ENCODE peak calls at places on chromosomes 16 and 17, in seven cellular contexts. W, S, Q, D, X, O and F are unnamed samples.

GRCh38 chr16:22191966-22192260 is 14.2 kb upstream of the EEF2K start:
- DNase-seq in W (no peak), O (no peak), X (no peak), D (peak), S (no peak), Q (no peak), F (no peak)

GRCh38 chr16:13289515-13289914 is 388.1 kb downstream of the SHISA9 start:
- DNase-seq in X (peak), D (no peak), O (no peak), S (no peak), Q (no peak), W (peak), F (peak)

GRCh38 chr16:22789281-22789945 is 24.5 kb upstream of the HS3ST2 start:
- DNase-seq in O (no peak), S (no peak), D (no peak), X (no peak), W (no peak), Q (no peak), F (no peak)

GRCh38 chr16:78563905-78564304 is 464.5 kb downstream of the WWOX start:
- DNase-seq in W (no peak), X (no peak), D (no peak), O (no peak), Q (no peak), S (no peak), F (no peak)

GRCh38 chr16:48076455-48077012 is 79.3 kb downstream of the ABCC12 start:
- DNase-seq in S (peak), Q (no peak), D (no peak), X (no peak), W (no peak), O (no peak), F (no peak)

GRCh38 chr16:22353188-22353919 is 21.1 kb downstream of the CDR2 start:
- DNase-seq in D (peak), X (peak), Q (peak), O (no peak), S (peak), W (peak), F (no peak)

GRCh38 chr16:89176717-89177116 is 5.2 kb downstream of the CDH15 start:
- DNase-seq in S (no peak), Q (no peak), X (no peak), O (no peak), W (no peak), D (no peak), F (no peak)

GRCh38 chr17:57662021-57662420 is 83.1 kb downstream of the CCDC182 start:
- DNase-seq in D (no peak), Q (no peak), X (no peak), O (no peak), W (no peak), S (no peak), F (no peak)

GRCh38 chr17:36979585-36979941 is 30.8 kb downstream of the AATF start:
- DNase-seq in X (no peak), D (no peak), Q (no peak), W (no peak), O (no peak), S (no peak), F (no peak)

GRCh38 chr17:3845754-3846738 is at the start of gene NCBP3:
- DNase-seq in S (peak), W (peak), X (peak), O (peak), D (peak), Q (peak), F (peak)

GRCh38 chr16:2008009-2008526 is 1.6 kb downstream of the ZNF598 start:
- DNase-seq in Q (no peak), S (no peak), D (no peak), W (no peak), O (no peak), X (no peak), F (no peak)

GRCh38 chr16:51523400-51523799 is 372.3 kb upstream of the SALL1 start:
- DNase-seq in O (no peak), D (no peak), W (no peak), X (no peak), S (peak), Q (no peak), F (no peak)

GRCh38 chr16:73206306-73206705 is 158.4 kb upstream of the ZFHX3 start:
- DNase-seq in W (no peak), S (no peak), D (no peak), X (no peak), Q (no peak), O (no peak), F (no peak)

GRCh38 chr16:65015577-65015976 is 106.3 kb downstream of the CDH11 start:
- DNase-seq in X (no peak), D (no peak), S (no peak), Q (no peak), O (no peak), W (no peak), F (no peak)

GRCh38 chr16:80720759-80721470 is 83.5 kb downstream of the CDYL2 start:
- DNase-seq in O (no peak), X (no peak), D (no peak), S (no peak), Q (no peak), W (peak), F (peak)

GRCh38 chr17:5585814-5586558 is 1.7 kb upstream of the NLRP1 start:
- DNase-seq in S (no peak), D (no peak), X (no peak), W (no peak), Q (no peak), O (no peak), F (no peak)

GRCh38 chr17:8125196-8125946 is 1.5 kb upstream of the HES7 start:
- DNase-seq in W (peak), Q (no peak), X (peak), O (peak), D (peak), S (peak), F (peak)

GRCh38 chr16:89598199-89598598 is 15.2 kb upstream of the DPEP1 start:
- DNase-seq in S (peak), X (no peak), O (no peak), D (peak), W (no peak), Q (no peak), F (no peak)

GRCh38 chr17:50764860-50765259 is 2.5 kb downstream of the ANKRD40CL start:
- DNase-seq in W (no peak), S (no peak), Q (no peak), D (no peak), O (no peak), X (no peak), F (no peak)

GRCh38 chr16:78210305-78210704 is 110.9 kb downstream of the WWOX start:
- DNase-seq in S (peak), Q (no peak), D (no peak), X (no peak), W (no peak), O (no peak), F (no peak)

GRCh38 chr17:48603959-48604769 is 622 bp downstream of the HOXB6 start:
- DNase-seq in X (no peak), W (no peak), S (peak), D (peak), Q (no peak), O (no peak), F (no peak)

GRCh38 chr17:31405941-31406371 is 14.5 kb downstream of the RAB11FIP4 start:
- DNase-seq in W (no peak), O (no peak), S (no peak), D (no peak), X (no peak), Q (no peak), F (no peak)

GRCh38 chr17:2883544-2884203 is 87.4 kb downstream of the RAP1GAP2 start:
- DNase-seq in Q (no peak), S (peak), W (no peak), D (no peak), X (no peak), O (no peak), F (no peak)

GRCh38 chr17:66018786-66019185 is 173.1 kb downstream of the CEP112 start:
- DNase-seq in Q (no peak), D (no peak), W (no peak), O (no peak), S (no peak), X (no peak), F (no peak)

GRCh38 chr17:8188408-8188839 is 1.6 kb downstream of the BORCS6 start:
- DNase-seq in X (no peak), S (no peak), O (no peak), Q (no peak), W (no peak), D (no peak), F (no peak)

GRCh38 chr16:4011225-4011939 is 104.9 kb downstream of the ADCY9 start:
- DNase-seq in D (no peak), Q (no peak), O (no peak), X (no peak), W (no peak), S (no peak), F (no peak)

GRCh38 chr16:82584553-82585152 is 42.1 kb upstream of the CDH13 start:
- DNase-seq in W (no peak), D (no peak), S (no peak), O (no peak), X (no peak), Q (no peak), F (no peak)

GRCh38 chr17:76556759-76557367 is 17.0 kb downstream of the PRCD start:
- DNase-seq in W (no peak), X (no peak), O (no peak), S (peak), Q (no peak), D (peak), F (no peak)

GRCh38 chr16:83769397-83770008 is 38.3 kb upstream of the HSBP1 start:
- DNase-seq in D (no peak), S (no peak), Q (no peak), X (no peak), W (no peak), O (no peak), F (no peak)

GRCh38 chr17:7438050-7438614 is 1.2 kb upstream of the FGF11 start:
- DNase-seq in D (peak), Q (no peak), X (peak), S (no peak), O (no peak), W (no peak), F (peak)

GRCh38 chr17:66702106-66702936 is 132.6 kb upstream of the CACNG5 start:
- DNase-seq in Q (no peak), O (no peak), W (no peak), S (peak), X (no peak), D (no peak), F (no peak)

GRCh38 chr17:80793421-80793820 is 198.2 kb upstream of the CHMP6 start:
- DNase-seq in D (no peak), S (no peak), Q (no peak), X (no peak), W (no peak), O (no peak), F (no peak)

GRCh38 chr16:53952215-53953208 is 248.6 kb downstream of the FTO start:
- DNase-seq in W (peak), S (no peak), O (peak), X (peak), D (no peak), Q (no peak), F (peak)

GRCh38 chr16:22428654-22429053 is 54.2 kb upstream of the CDR2 start:
- DNase-seq in S (no peak), O (no peak), X (no peak), W (no peak), Q (no peak), D (no peak), F (no peak)

GRCh38 chr17:63116967-63117366 is 150.9 kb downstream of the TANC2 start:
- DNase-seq in O (no peak), W (no peak), X (no peak), Q (no peak), D (no peak), S (peak), F (no peak)

GRCh38 chr17:63117431-63117830 is 151.4 kb downstream of the TANC2 start:
- DNase-seq in Q (no peak), O (no peak), W (no peak), S (no peak), D (no peak), X (no peak), F (no peak)

GRCh38 chr17:63116228-63116627 is 150.2 kb downstream of the TANC2 start:
- DNase-seq in Q (no peak), X (no peak), D (no peak), O (no peak), W (no peak), S (peak), F (no peak)

GRCh38 chr17:63113167-63113566 is 147.1 kb downstream of the TANC2 start:
- DNase-seq in Q (no peak), S (peak), X (peak), W (no peak), O (no peak), D (peak), F (peak)
- TF ChIP-seq CTCF in Q (peak), S (peak), X (no peak), W (no peak), O (peak), D (no peak), F (peak)

DNA sequence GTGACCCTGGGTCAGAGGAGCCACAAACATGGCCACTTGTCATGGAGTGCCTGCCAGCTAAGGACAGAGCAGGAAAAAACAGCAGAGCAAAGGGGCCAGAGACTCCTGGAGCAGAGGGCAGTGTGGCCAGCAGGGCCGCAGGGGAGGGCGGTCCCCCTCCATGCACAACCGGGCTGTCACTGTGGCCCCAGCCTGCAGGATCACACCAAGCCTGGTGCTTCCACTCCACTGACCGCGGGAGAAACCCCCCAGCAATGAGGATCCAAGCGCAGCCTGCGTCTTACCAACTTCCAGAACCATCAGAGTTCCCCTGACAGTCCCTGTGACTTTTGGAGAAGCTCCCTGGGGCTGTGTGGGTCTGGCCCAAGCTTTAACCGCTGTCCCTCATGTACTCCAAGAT is 62.0 kb downstream of the PRMT7 start:
- DNase-seq in W (no peak), D (no peak), Q (no peak), S (no peak), O (no peak), X (no peak), F (no peak)
- TF ChIP-seq CTCF in W (no peak), D (no peak), Q (no peak), S (no peak), O (no peak), X (no peak), F (no peak)

GRCh38 chr16:31700530-31701388 is 172.8 kb upstream of the ZNF267 start:
- DNase-seq in Q (no peak), D (peak), W (peak), O (no peak), X (peak), S (peak), F (peak)
- TF ChIP-seq CTCF in Q (peak), D (peak), W (peak), O (peak), X (peak), S (no peak), F (no peak)

GRCh38 chr16:24800586-24800985 is 45.2 kb upstream of the SLC5A11 start:
- DNase-seq in Q (no peak), S (peak), X (no peak), W (no peak), D (peak), O (no peak), F (no peak)
- TF ChIP-seq CTCF in Q (peak), S (peak), X (peak), W (no peak), D (peak), O (peak), F (no peak)

GRCh38 chr16:18839555-18839954 is 38.2 kb upstream of the ARL6IP1 start:
- DNase-seq in W (no peak), D (no peak), O (no peak), Q (no peak), S (no peak), X (no peak), F (no peak)
- TF ChIP-seq CTCF in W (no peak), D (no peak), O (no peak), Q (no peak), S (no peak), X (no peak), F (no peak)

GRCh38 chr17:82231312-82231561 is 2.4 kb downstream of the SLC16A3 start:
- DNase-seq in S (no peak), O (no peak), D (no peak), Q (no peak), W (no peak), X (no peak), F (no peak)

GRCh38 chr17:82231562-82232321 is 2.9 kb downstream of the SLC16A3 start:
- DNase-seq in W (no peak), Q (no peak), O (no peak), S (peak), D (peak), X (no peak), F (no peak)

GRCh38 chr17:82232876-82233785 is 4.3 kb downstream of the SLC16A3 start:
- DNase-seq in D (no peak), X (no peak), S (no peak), O (peak), Q (no peak), W (no peak), F (no peak)

GRCh38 chr17:82230627-82231311 is 1.9 kb downstream of the SLC16A3 start:
- DNase-seq in W (peak), O (no peak), Q (no peak), S (peak), X (peak), D (peak), F (peak)

DNA sequence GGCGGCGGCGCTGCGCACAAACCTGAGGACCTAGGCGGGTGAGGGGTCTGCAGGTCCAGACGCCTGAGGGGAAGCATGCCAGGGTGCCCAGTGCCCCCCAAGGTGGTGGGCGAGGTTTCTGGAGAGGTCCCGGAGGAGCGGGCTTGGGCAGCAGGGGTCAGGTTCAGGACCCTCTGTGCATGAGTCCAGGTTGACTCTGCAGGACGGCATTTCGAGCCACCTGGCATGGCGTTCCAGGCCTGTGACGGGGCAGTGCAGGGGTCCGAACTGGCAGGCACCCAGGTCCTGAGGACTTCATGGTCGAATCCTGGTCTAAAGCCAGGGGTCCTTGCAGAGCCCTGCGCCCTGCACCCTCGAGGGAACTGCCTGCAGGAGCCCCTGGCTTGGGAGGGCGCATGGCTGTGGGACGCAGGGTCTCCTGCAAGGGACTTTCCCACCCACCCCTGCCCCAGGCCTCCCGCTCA is 3.5 kb downstream of the SLC16A3 start:
- DNase-seq in W (no peak), X (no peak), D (no peak), S (no peak), O (no peak), Q (no peak), F (no peak)
- TF ChIP-seq CTCF in W (no peak), X (no peak), D (no peak), S (no peak), O (no peak), Q (no peak), F (no peak)

DNA sequence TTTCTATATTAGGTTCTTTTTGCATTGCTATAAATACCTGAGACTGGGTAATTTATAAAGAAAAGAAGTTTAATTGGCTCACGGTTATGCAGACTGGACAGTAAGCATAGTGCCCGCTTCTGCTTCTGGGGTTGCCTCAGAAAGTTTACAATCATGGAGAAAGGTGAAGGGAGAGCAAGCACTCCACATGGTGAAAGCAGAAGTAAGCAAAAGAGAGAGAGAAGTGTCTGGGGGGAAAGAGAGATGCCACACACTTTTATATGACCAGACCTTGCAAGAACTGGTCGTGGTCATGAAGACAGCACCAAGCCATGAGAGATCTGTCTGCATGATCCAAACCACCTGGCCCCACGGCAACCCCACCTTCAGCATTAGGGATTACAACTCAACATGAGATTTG is 45.4 kb downstream of the KCNJ16 start:
- DNase-seq in W (no peak), X (no peak), S (no peak), D (no peak), Q (no peak), O (no peak), F (no peak)
- TF ChIP-seq CTCF in W (no peak), X (no peak), S (no peak), D (no peak), Q (no peak), O (no peak), F (no peak)

GRCh38 chr16:87388818-87389134 is 3.4 kb upstream of the MAP1LC3B start:
- DNase-seq in O (no peak), S (no peak), X (no peak), D (no peak), W (no peak), Q (no peak), F (no peak)
- TF ChIP-seq CTCF in O (no peak), S (no peak), X (no peak), D (no peak), W (no peak), Q (no peak), F (no peak)

GRCh38 chr16:10969615-10970014 is 25.3 kb downstream of the CLEC16A start:
- DNase-seq in W (no peak), Q (no peak), X (no peak), S (no peak), O (no peak), D (no peak), F (no peak)

GRCh38 chr16:10968509-10968908 is 24.1 kb downstream of the CLEC16A start:
- DNase-seq in D (no peak), Q (no peak), O (no peak), S (no peak), W (no peak), X (no peak), F (no peak)

GRCh38 chr16:10967981-10968380 is 23.6 kb downstream of the CLEC16A start:
- DNase-seq in W (no peak), Q (no peak), X (no peak), S (no peak), D (no peak), O (no peak), F (no peak)

GRCh38 chr16:10971560-10971961 is 27.2 kb downstream of the CLEC16A start:
- DNase-seq in S (peak), Q (peak), O (no peak), X (peak), W (no peak), D (peak), F (peak)

DNA sequence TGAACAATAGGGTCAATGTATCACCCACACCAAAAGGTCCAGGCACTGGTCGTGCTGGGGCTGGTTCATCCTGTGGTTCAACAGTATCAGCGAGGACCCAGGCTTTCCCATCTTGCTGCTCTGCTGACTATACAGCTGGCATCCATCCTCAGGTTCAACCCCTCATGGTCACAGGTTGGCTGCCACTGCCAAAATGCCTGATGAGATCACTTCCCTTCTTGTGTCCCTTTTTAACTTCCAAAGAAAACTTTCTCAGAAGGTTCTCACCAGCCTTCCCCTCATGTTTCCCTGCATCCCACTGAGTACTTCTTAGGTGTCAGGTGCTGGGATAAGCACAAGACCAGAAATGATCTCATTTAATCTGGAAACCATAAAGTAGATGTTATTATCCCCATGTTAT is 25.7 kb downstream of the CLEC16A start:
- DNase-seq in S (no peak), W (no peak), Q (no peak), D (no peak), X (no peak), O (no peak), F (no peak)
- TF ChIP-seq CTCF in S (no peak), W (no peak), Q (no peak), D (no peak), X (no peak), O (no peak), F (no peak)

GRCh38 chr17:45990836-45991235 is 8.2 kb upstream of the STH start:
- DNase-seq in S (no peak), O (no peak), D (peak), W (no peak), X (no peak), Q (no peak), F (no peak)
- TF ChIP-seq CTCF in S (no peak), O (peak), D (peak), W (no peak), X (no peak), Q (peak), F (no peak)